ENCODE peak calls at places on chromosomes 1 and 21, in five cellular contexts. One of them, this sample, is unnamed.

GRCh38 chr1:31234309-31234708 is 5.4 kb downstream of the NKAIN1 start:
- DNase-seq in Peyer's patch: no peak
- DNase-seq in fibroblast of lung: no peak
- DNase-seq in heart left ventricle: no peak
- DNase-seq in fibroblast of pulmonary artery: no peak
- DNase-seq in this sample: no peak

GRCh38 chr1:110087812-110088738 is 17.6 kb upstream of the ALX3 start:
- DNase-seq in Peyer's patch: peak
- DNase-seq in fibroblast of lung: peak
- DNase-seq in fibroblast of pulmonary artery: peak
- DNase-seq in heart left ventricle: no peak
- DNase-seq in this sample: peak

GRCh38 chr1:916173-917075 is 7.3 kb upstream of the SAMD11 start:
- DNase-seq in fibroblast of pulmonary artery: peak
- DNase-seq in fibroblast of lung: peak
- DNase-seq in Peyer's patch: no peak
- DNase-seq in heart left ventricle: peak
- DNase-seq in this sample: no peak

GRCh38 chr1:6815722-6816121 is 30.5 kb downstream of the CAMTA1 start:
- DNase-seq in fibroblast of pulmonary artery: no peak
- DNase-seq in Peyer's patch: no peak
- DNase-seq in heart left ventricle: no peak
- DNase-seq in fibroblast of lung: no peak
- DNase-seq in this sample: no peak

GRCh38 chr21:38984568-38984967 is 178.8 kb downstream of the ETS2 start:
- DNase-seq in fibroblast of lung: no peak
- DNase-seq in fibroblast of pulmonary artery: no peak
- DNase-seq in Peyer's patch: no peak
- DNase-seq in heart left ventricle: no peak
- DNase-seq in this sample: peak

GRCh38 chr21:42397291-42398129 is 1.7 kb upstream of the TMPRSS3 start:
- DNase-seq in fibroblast of lung: no peak
- DNase-seq in Peyer's patch: no peak
- DNase-seq in heart left ventricle: no peak
- DNase-seq in fibroblast of pulmonary artery: no peak
- DNase-seq in this sample: no peak

GRCh38 chr1:64890699-64891439 is 75.5 kb downstream of the JAK1 start:
- DNase-seq in Peyer's patch: no peak
- DNase-seq in heart left ventricle: no peak
- DNase-seq in fibroblast of lung: no peak
- DNase-seq in fibroblast of pulmonary artery: no peak
- DNase-seq in this sample: no peak

GRCh38 chr1:44576456-44577150 is 97.7 kb downstream of the TMEM53 start:
- DNase-seq in heart left ventricle: no peak
- DNase-seq in fibroblast of lung: no peak
- DNase-seq in fibroblast of pulmonary artery: peak
- DNase-seq in Peyer's patch: no peak
- DNase-seq in this sample: no peak

GRCh38 chr1:243748706-243749283 is 101.2 kb downstream of the AKT3 start:
- DNase-seq in heart left ventricle: no peak
- DNase-seq in fibroblast of lung: peak
- DNase-seq in fibroblast of pulmonary artery: peak
- DNase-seq in Peyer's patch: no peak
- DNase-seq in this sample: peak

GRCh38 chr1:1091344-1092148 is 17.4 kb upstream of the RNF223 start:
- DNase-seq in Peyer's patch: no peak
- DNase-seq in fibroblast of lung: no peak
- DNase-seq in fibroblast of pulmonary artery: no peak
- DNase-seq in heart left ventricle: no peak
- DNase-seq in this sample: no peak

GRCh38 chr1:20485527-20486456 is at the start of gene CAMK2N1:
- DNase-seq in heart left ventricle: peak
- DNase-seq in fibroblast of lung: peak
- DNase-seq in fibroblast of pulmonary artery: peak
- DNase-seq in Peyer's patch: peak
- DNase-seq in this sample: peak

GRCh38 chr1:40690919-40691537 is 476 bp upstream of the NFYC start:
- DNase-seq in Peyer's patch: no peak
- DNase-seq in fibroblast of lung: no peak
- DNase-seq in heart left ventricle: no peak
- DNase-seq in fibroblast of pulmonary artery: no peak
- DNase-seq in this sample: no peak

GRCh38 chr1:236759252-236759859 is 35.7 kb upstream of the MTR start:
- DNase-seq in fibroblast of lung: peak
- DNase-seq in heart left ventricle: no peak
- DNase-seq in fibroblast of pulmonary artery: peak
- DNase-seq in Peyer's patch: no peak
- DNase-seq in this sample: peak

GRCh38 chr1:60746278-60746761 is 336.0 kb upstream of the NFIA start:
- DNase-seq in heart left ventricle: peak
- DNase-seq in fibroblast of lung: no peak
- DNase-seq in fibroblast of pulmonary artery: no peak
- DNase-seq in Peyer's patch: no peak
- DNase-seq in this sample: no peak

GRCh38 chr1:100349276-100349675 is 3.0 kb upstream of the CDC14A start:
- DNase-seq in heart left ventricle: no peak
- DNase-seq in fibroblast of pulmonary artery: no peak
- DNase-seq in fibroblast of lung: no peak
- DNase-seq in Peyer's patch: no peak
- DNase-seq in this sample: no peak

GRCh38 chr1:74522143-74522542 is 9.7 kb upstream of the LRRC53 start:
- DNase-seq in fibroblast of pulmonary artery: no peak
- DNase-seq in Peyer's patch: no peak
- DNase-seq in heart left ventricle: no peak
- DNase-seq in fibroblast of lung: peak
- DNase-seq in this sample: no peak

GRCh38 chr1:200154069-200154767 is 126.7 kb downstream of the NR5A2 start:
- DNase-seq in fibroblast of lung: peak
- DNase-seq in Peyer's patch: peak
- DNase-seq in heart left ventricle: no peak
- DNase-seq in fibroblast of pulmonary artery: peak
- DNase-seq in this sample: no peak

GRCh38 chr1:57411262-57411661 is 12.6 kb downstream of the DAB1 start:
- DNase-seq in fibroblast of pulmonary artery: no peak
- DNase-seq in Peyer's patch: no peak
- DNase-seq in fibroblast of lung: peak
- DNase-seq in heart left ventricle: peak
- DNase-seq in this sample: peak

GRCh38 chr1:43008425-43009108 is 49.9 kb upstream of the SLC2A1 start:
- DNase-seq in fibroblast of lung: no peak
- DNase-seq in heart left ventricle: no peak
- DNase-seq in Peyer's patch: no peak
- DNase-seq in fibroblast of pulmonary artery: no peak
- DNase-seq in this sample: no peak

GRCh38 chr1:71792264-71792663 is 490.1 kb downstream of the NEGR1 start:
- DNase-seq in Peyer's patch: no peak
- DNase-seq in fibroblast of pulmonary artery: no peak
- DNase-seq in fibroblast of lung: no peak
- DNase-seq in heart left ventricle: no peak
- DNase-seq in this sample: no peak

GRCh38 chr1:156656779-156657160 is 14.9 kb downstream of the BCAN start:
- DNase-seq in fibroblast of lung: no peak
- DNase-seq in fibroblast of pulmonary artery: no peak
- DNase-seq in heart left ventricle: no peak
- DNase-seq in Peyer's patch: no peak
- DNase-seq in this sample: peak

GRCh38 chr1:84698718-84699117 is 8.5 kb upstream of the SSX2IP start:
- DNase-seq in fibroblast of lung: peak
- DNase-seq in Peyer's patch: no peak
- DNase-seq in fibroblast of pulmonary artery: peak
- DNase-seq in heart left ventricle: no peak
- DNase-seq in this sample: peak

GRCh38 chr1:12376236-12377064 is 146.6 kb downstream of the VPS13D start:
- DNase-seq in fibroblast of pulmonary artery: peak
- DNase-seq in heart left ventricle: no peak
- DNase-seq in Peyer's patch: no peak
- DNase-seq in fibroblast of lung: no peak
- DNase-seq in this sample: no peak

GRCh38 chr1:204081156-204081790 is 8.4 kb downstream of the SOX13 start:
- DNase-seq in heart left ventricle: no peak
- DNase-seq in Peyer's patch: no peak
- DNase-seq in fibroblast of lung: no peak
- DNase-seq in fibroblast of pulmonary artery: no peak
- DNase-seq in this sample: no peak

GRCh38 chr1:204081791-204082513 is 9.0 kb downstream of the SOX13 start:
- DNase-seq in heart left ventricle: no peak
- DNase-seq in fibroblast of pulmonary artery: no peak
- DNase-seq in Peyer's patch: no peak
- DNase-seq in fibroblast of lung: no peak
- DNase-seq in this sample: no peak

GRCh38 chr1:204077979-204078696 is 5.2 kb downstream of the SOX13 start:
- DNase-seq in Peyer's patch: no peak
- DNase-seq in fibroblast of lung: peak
- DNase-seq in heart left ventricle: no peak
- DNase-seq in fibroblast of pulmonary artery: no peak
- DNase-seq in this sample: no peak

GRCh38 chr1:204079608-204079999 is 6.7 kb downstream of the SOX13 start:
- DNase-seq in Peyer's patch: no peak
- DNase-seq in fibroblast of pulmonary artery: no peak
- DNase-seq in fibroblast of lung: no peak
- DNase-seq in heart left ventricle: no peak
- DNase-seq in this sample: no peak

DNA sequence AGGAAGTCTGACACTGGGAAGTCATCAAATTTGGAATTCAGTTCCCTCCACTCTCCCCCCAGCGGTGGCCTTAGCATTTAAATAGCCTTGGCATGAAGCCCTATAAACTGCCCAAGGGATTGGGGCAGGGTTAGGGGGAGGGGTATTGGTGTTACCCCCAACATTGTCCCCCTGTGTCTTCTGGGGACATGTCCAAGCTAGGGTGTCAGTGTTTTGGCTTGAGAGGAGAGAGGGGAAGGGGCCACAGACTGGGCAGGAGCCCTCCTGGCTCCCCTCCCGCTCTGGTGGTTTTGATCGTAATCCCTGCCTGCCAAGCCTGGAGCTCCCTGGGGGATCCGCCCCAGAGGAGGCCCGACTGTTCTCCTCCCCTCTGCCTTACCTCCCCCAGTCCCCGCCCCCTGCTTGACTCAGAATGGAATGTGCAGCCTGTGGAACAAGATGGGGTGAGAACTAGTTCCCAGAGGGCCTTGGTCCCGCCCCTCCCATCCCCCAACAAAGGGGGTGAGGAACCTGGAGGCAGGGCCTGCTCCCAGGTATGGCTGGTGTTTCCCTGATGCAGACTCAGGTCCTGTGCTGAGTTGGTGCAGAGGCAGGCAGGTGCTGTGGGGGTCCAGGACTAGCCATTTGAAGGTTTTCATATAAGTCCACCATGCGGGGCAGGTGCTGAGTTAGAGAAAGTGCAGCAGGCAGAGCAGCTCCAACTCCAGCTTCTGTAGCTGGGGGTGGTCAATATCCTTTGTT is 7.4 kb downstream of the SOX13 start:
- DNase-seq in fibroblast of pulmonary artery: peak
- DNase-seq in Peyer's patch: peak
- DNase-seq in fibroblast of lung: peak
- DNase-seq in heart left ventricle: peak
- DNase-seq in this sample: peak
- H3K4me3 ChIP-seq in fibroblast of pulmonary artery: no peak
- H3K4me3 ChIP-seq in Peyer's patch: peak
- H3K4me3 ChIP-seq in fibroblast of lung: no peak
- H3K4me3 ChIP-seq in heart left ventricle: no peak
- H3K4me3 ChIP-seq in this sample: no peak

GRCh38 chr21:45248301-45248892 is 39.3 kb downstream of the POFUT2 start:
- DNase-seq in fibroblast of pulmonary artery: no peak
- DNase-seq in fibroblast of lung: no peak
- DNase-seq in Peyer's patch: no peak
- DNase-seq in heart left ventricle: no peak
- DNase-seq in this sample: no peak
- TF ChIP-seq CTCF in fibroblast of pulmonary artery: no peak
- TF ChIP-seq CTCF in fibroblast of lung: no peak
- TF ChIP-seq CTCF in Peyer's patch: no peak
- TF ChIP-seq CTCF in heart left ventricle: no peak
- TF ChIP-seq CTCF in this sample: no peak

DNA sequence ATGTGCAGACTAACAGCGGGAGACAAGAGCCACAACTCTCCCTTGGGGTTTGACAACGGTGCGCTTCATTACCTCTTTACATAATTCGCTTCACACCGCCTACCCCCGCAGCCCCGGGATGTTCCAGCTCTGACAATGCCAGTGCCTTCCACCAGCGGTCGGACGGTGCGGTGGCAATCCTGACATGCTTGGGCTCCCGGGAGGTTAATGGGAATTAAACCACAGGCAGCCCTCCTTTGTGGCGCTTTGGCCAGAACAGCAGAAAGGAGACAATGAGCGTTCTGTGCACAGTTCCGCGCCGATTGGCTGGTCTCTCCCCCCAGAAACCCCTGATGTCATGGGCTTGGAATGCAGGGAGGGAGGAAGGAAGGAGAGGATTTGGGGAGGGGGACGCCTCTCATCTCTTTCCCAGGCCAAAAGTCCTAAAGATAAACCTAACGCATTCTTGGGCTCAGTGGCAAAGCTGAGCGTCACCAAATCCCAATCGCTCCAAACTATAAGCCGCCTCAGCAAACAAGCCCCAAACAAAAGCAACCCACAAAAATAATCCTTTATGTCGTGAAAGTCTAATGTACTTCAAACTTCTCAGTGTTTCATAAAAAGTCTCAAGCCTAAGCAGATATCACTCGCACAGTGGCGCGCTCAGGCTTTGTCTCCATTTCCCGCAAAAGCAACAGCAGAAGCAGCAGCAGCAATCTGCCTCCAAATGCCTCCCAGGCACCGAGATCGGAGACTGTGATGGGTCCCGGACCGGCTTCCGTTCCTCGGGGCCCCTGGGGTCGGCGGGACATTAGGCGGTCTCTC is 1.1 kb downstream of the CNN3 start:
- DNase-seq in fibroblast of pulmonary artery: peak
- DNase-seq in Peyer's patch: peak
- DNase-seq in heart left ventricle: peak
- DNase-seq in fibroblast of lung: peak
- DNase-seq in this sample: peak
- H3K4me3 ChIP-seq in fibroblast of pulmonary artery: peak
- H3K4me3 ChIP-seq in Peyer's patch: peak
- H3K4me3 ChIP-seq in heart left ventricle: peak
- H3K4me3 ChIP-seq in fibroblast of lung: peak
- H3K4me3 ChIP-seq in this sample: peak

GRCh38 chr1:166822385-166822784 is 16.9 kb upstream of the POGK start:
- DNase-seq in fibroblast of pulmonary artery: no peak
- DNase-seq in Peyer's patch: no peak
- DNase-seq in fibroblast of lung: no peak
- DNase-seq in heart left ventricle: no peak
- DNase-seq in this sample: no peak
- TF ChIP-seq CTCF in fibroblast of pulmonary artery: peak
- TF ChIP-seq CTCF in Peyer's patch: no peak
- TF ChIP-seq CTCF in fibroblast of lung: peak
- TF ChIP-seq CTCF in heart left ventricle: peak
- TF ChIP-seq CTCF in this sample: peak